ENCODE peak calls at places on chromosomes 3 and 15, in five cellular contexts. P is neuronal stem cell, F is H9, T is H1, K is trophoblast cell. R is an unnamed sample.

GRCh38 chr3:138114988-138115971 is at the start of gene DZIP1L:
- DNase-seq in K (peak; percentile 45), P (peak; percentile 76), F (peak; percentile 85), T (no peak), R (peak; percentile 89)

GRCh38 chr3:59839810-59840515 is 790.1 kb upstream of the CFAP20DC start:
- DNase-seq in K (no peak), T (no peak), F (no peak), P (no peak), R (no peak)

GRCh38 chr3:184525337-184526157 is 36.0 kb upstream of the EPHB3 start:
- DNase-seq in T (no peak), P (peak; percentile 45), K (no peak), F (peak; percentile 76), R (peak; percentile 13)

GRCh38 chr3:147924755-147925154 is 515.6 kb downstream of the ZIC1 start:
- DNase-seq in T (no peak), F (no peak), K (no peak), P (no peak), R (no peak)

GRCh38 chr15:50997371-50998051 is 89.0 kb downstream of the AP4E1 start:
- DNase-seq in P (no peak), F (no peak), T (no peak), K (no peak), R (no peak)

GRCh38 chr3:80424951-80425350 is 657.2 kb upstream of the ROBO1 start:
- DNase-seq in P (no peak), T (no peak), K (no peak), F (no peak), R (no peak)

GRCh38 chr3:149809694-149810093 is 3.3 kb upstream of the RNF13 start:
- DNase-seq in F (no peak), T (no peak), P (no peak), K (peak; percentile 29), R (no peak)

GRCh38 chr15:36914962-36915808 is 185.2 kb downstream of the MEIS2 start:
- DNase-seq in P (no peak), K (no peak), F (no peak), T (no peak), R (peak; percentile 77)

GRCh38 chr3:66181764-66182163 is 39.0 kb upstream of the SLC25A26 start:
- DNase-seq in F (no peak), T (no peak), K (no peak), P (no peak), R (no peak)

GRCh38 chr15:57559875-57560274 is 31.8 kb upstream of the MYZAP start:
- DNase-seq in K (peak; percentile 87), P (peak; percentile 64), F (peak; percentile 77), T (peak; percentile 59), R (peak; percentile 40)

GRCh38 chr3:50490438-50490970 is 12.9 kb downstream of the CACNA2D2 start:
- DNase-seq in F (no peak), T (no peak), P (no peak), K (no peak), R (no peak)

GRCh38 chr3:130658666-130659065 is 88.0 kb downstream of the PIK3R4 start:
- DNase-seq in F (no peak), T (no peak), K (no peak), P (no peak), R (peak; percentile 11)

GRCh38 chr15:100733088-100733487 is 130.7 kb downstream of the ASB7 start:
- DNase-seq in P (no peak), K (peak; percentile 92), T (no peak), F (no peak), R (peak; percentile 38)

GRCh38 chr15:93029613-93030429 is 59.2 kb downstream of the RGMA start:
- DNase-seq in T (no peak), F (no peak), K (peak; percentile 52), P (no peak), R (peak; percentile 44)

GRCh38 chr3:108388136-108389132 is 92.1 kb downstream of the HHLA2 start:
- DNase-seq in F (no peak), K (no peak), P (no peak), T (no peak), R (no peak)

DNA sequence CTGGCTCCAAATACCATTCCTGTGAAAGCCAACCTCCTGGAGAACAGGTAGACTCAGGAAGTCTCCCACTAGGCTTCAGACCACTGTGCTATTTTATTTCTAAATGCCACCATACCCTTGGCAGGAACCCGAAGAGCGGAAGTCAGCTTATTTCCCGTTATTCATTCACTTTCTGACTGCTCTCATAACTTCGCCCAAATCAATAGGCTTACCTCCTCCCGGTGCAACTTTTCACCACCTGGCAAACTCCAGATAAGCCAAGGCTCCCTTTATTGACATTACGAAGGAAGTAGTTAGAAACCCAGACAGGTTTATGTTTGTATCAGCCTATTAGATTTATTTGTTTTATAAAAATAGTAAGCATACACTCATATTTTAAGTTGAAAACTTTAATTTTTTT is 3.3 kb upstream of the CCDC54 start:
- DNase-seq in P (no peak), F (no peak), K (no peak), T (no peak), R (no peak)
- H4K8ac ChIP-seq in P (no peak overlapping the region), F (no peak overlapping the region), K (no peak overlapping the region), T (no peak overlapping the region), R (no peak overlapping the region)

DNA sequence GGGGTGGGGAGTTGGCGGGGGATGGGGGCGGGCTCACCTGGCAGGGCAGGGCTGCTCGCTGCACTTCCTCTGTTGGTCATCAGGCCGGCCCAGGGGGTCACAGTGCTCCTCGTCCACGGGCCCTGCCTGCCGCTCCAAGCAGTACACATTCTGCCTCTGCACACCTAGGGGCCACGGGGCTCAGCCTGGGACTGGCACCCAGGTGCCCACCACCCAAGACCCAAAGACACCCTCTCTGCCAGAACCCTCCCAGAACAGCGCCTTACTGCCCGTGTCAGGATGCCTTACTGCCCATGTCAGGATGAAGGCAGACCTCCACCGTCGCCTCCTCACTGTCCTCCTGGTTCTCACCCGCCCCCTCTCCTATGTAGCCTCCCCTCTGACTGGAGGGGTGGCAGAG is 43.2 kb downstream of the ADAMTS7 start:
- DNase-seq in F (no peak), K (no peak), T (no peak), P (no peak), R (no peak)
- H2BK12ac ChIP-seq in F (no peak overlapping the region), K (no peak overlapping the region), T (no peak overlapping the region), P (no peak overlapping the region), R (no peak overlapping the region)

GRCh38 chr15:64857421-64857820 is 15.7 kb downstream of the PLEKHO2 start:
- DNase-seq in T (no peak), F (peak; percentile 17), K (peak; percentile 93), P (no peak), R (peak; percentile 70)

GRCh38 chr15:64856429-64857145 is 14.9 kb downstream of the PLEKHO2 start:
- DNase-seq in K (no peak), F (peak; percentile 28), T (no peak), P (peak; percentile 41), R (peak; percentile 91)

GRCh38 chr15:64854041-64854440 is 12.3 kb downstream of the PLEKHO2 start:
- DNase-seq in P (no peak), T (no peak), K (no peak), F (peak; percentile 21), R (no peak)

GRCh38 chr15:64855206-64856000 is 13.7 kb downstream of the PLEKHO2 start:
- DNase-seq in T (no peak), F (peak; percentile 22), K (no peak), P (no peak), R (peak; percentile 42)

GRCh38 chr15:64854526-64854925 is 12.8 kb downstream of the PLEKHO2 start:
- DNase-seq in T (no peak), P (no peak), F (peak; percentile 16), K (no peak), R (no peak)
- H4K8ac ChIP-seq in T (peak overlapping the region; percentile 6), P (no peak overlapping the region), F (no peak overlapping the region), K (no peak overlapping the region), R (no peak overlapping the region)

DNA sequence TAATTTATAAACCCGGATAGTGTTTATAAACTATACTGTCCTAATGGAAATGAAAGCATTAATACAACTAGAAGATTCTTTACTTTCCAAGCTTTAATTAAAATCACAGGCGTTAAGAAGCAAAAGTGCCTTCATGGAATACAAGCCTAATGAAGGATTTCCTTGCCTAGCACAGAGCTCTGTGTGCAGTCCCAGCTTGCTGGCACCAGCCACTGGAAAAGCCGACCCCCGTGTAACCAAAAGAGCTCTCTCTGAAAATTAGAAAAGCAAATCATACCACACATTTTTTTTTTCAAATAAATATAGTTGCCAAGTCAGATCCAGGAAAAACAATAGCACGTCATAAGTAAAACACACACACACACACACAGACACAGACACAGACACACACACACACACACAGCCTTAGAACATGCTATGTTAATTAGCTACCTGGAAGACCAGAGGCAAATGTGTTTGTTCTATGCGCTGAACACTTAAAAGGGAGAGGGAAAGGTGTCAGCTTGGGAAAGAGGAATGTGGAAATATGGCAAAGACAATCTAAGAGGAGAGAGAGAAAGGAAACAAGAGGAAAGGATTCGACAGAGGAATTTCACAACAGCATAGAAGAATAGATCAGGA is 1084.2 kb downstream of the TUSC7 start:
- DNase-seq in K (no peak), P (no peak), T (no peak), F (no peak), R (no peak)
- H2BK12ac ChIP-seq in K (no peak overlapping the region), P (no peak overlapping the region), T (peak overlapping the region; percentile 77), F (no peak overlapping the region), R (no peak overlapping the region)

GRCh38 chr3:73503781-73504180 is 121.0 kb downstream of the PDZRN3 start:
- DNase-seq in K (no peak), F (no peak), P (no peak), T (no peak), R (no peak)

GRCh38 chr3:73504852-73505251 is 119.9 kb downstream of the PDZRN3 start:
- DNase-seq in T (no peak), P (no peak), F (no peak), K (no peak), R (no peak)

GRCh38 chr3:73500321-73500720 is 124.4 kb downstream of the PDZRN3 start:
- DNase-seq in T (no peak), F (no peak), K (no peak), P (no peak), R (no peak)

GRCh38 chr3:73502609-73503560 is 121.9 kb downstream of the PDZRN3 start:
- DNase-seq in K (peak; percentile 83), F (peak; percentile 73), P (peak; percentile 71), T (no peak), R (peak; percentile 73)

GRCh38 chr3:73504255-73504654 is 120.5 kb downstream of the PDZRN3 start:
- DNase-seq in F (no peak), T (no peak), K (no peak), P (no peak), R (no peak)
- H4K8ac ChIP-seq in F (no peak overlapping the region), T (no peak overlapping the region), K (no peak overlapping the region), P (no peak overlapping the region), R (no peak overlapping the region)

GRCh38 chr3:189787191-189787590 is 156.0 kb downstream of the TP63 start:
- DNase-seq in K (peak; percentile 86), T (no peak), P (no peak), F (no peak), R (no peak)
- H2BK12ac ChIP-seq in K (no peak overlapping the region), T (no peak overlapping the region), P (no peak overlapping the region), F (no peak overlapping the region), R (no peak overlapping the region)

GRCh38 chr3:174365796-174366195 is 493.3 kb upstream of the NAALADL2 start:
- DNase-seq in T (no peak), F (no peak), P (no peak), K (peak; percentile 95), R (no peak)
- H4K8ac ChIP-seq in T (no peak overlapping the region), F (no peak overlapping the region), P (no peak overlapping the region), K (no peak overlapping the region), R (no peak overlapping the region)